ENCODE peak calls at places on chromosomes 12 and 14, in six cellular contexts. R is K562, M is GM12891, V is upper lobe of left lung, Q is HCT116, K is breast epithelium. T is an unnamed sample.

GRCh38 chr14:99511421-99512109 is 30.4 kb downstream of the CCNK start:
- DNase-seq in R (no peak), M (no peak), V (peak; percentile 18), Q (no peak), K (no peak), T (no peak)

GRCh38 chr12:114272071-114272470 is 133.9 kb downstream of the TBX5 start:
- DNase-seq in R (no peak), M (no peak), V (no peak), Q (no peak), K (no peak), T (no peak)

GRCh38 chr14:23025181-23025788 is 9.4 kb downstream of the PSMB5 start:
- DNase-seq in R (no peak), M (no peak), V (no peak), Q (no peak), K (no peak), T (no peak)

GRCh38 chr14:65054471-65055085 is 47.7 kb downstream of the MAX start:
- DNase-seq in R (no peak), M (no peak), V (peak; percentile 65), Q (no peak), K (no peak), T (peak; percentile 64)

GRCh38 chr14:24277606-24278321 is 6.4 kb upstream of the RABGGTA start:
- DNase-seq in R (no peak), M (no peak), V (peak; percentile 68), Q (no peak), K (no peak), T (peak; percentile 91)

GRCh38 chr14:58216544-58216943 is 16.6 kb downstream of the ACTR10 start:
- DNase-seq in R (no peak), M (no peak), V (no peak), Q (no peak), K (no peak), T (no peak)

GRCh38 chr14:96638041-96638855 is 136.1 kb downstream of the PAPOLA start:
- DNase-seq in R (no peak), M (no peak), V (no peak), Q (no peak), K (no peak), T (no peak)

GRCh38 chr12:89709994-89710872 is 1.6 kb upstream of the ATP2B1 start:
- DNase-seq in R (no peak), M (no peak), V (peak; percentile 52), Q (no peak), K (peak; percentile 65), T (peak; percentile 41)

GRCh38 chr12:105433804-105434203 is 103.3 kb downstream of the C12orf75 start:
- DNase-seq in R (no peak), M (no peak), V (no peak), Q (no peak), K (no peak), T (no peak)

GRCh38 chr12:28611115-28611435 is 420.8 kb downstream of the CCDC91 start:
- DNase-seq in R (no peak), M (no peak), V (no peak), Q (peak; percentile 21), K (no peak), T (no peak)

GRCh38 chr14:34110531-34110930 is 159.7 kb upstream of the EGLN3 start:
- DNase-seq in R (no peak), M (no peak), V (no peak), Q (no peak), K (no peak), T (no peak)

GRCh38 chr14:99755068-99755405 is 38.2 kb upstream of the EML1 start:
- DNase-seq in R (no peak), M (no peak), V (no peak), Q (no peak), K (no peak), T (no peak)

GRCh38 chr14:102683399-102684275 is 91.2 kb downstream of the RCOR1 start:
- DNase-seq in R (peak; percentile 50), M (no peak), V (no peak), Q (no peak), K (no peak), T (no peak)

GRCh38 chr14:101781240-101782061 is 19.9 kb downstream of the PPP2R5C start:
- DNase-seq in R (no peak), M (peak; percentile 46), V (no peak), Q (no peak), K (no peak), T (no peak)

GRCh38 chr12:71865166-71865713 is 25.7 kb downstream of the TBC1D15 start:
- DNase-seq in R (no peak), M (no peak), V (no peak), Q (no peak), K (no peak), T (no peak)

GRCh38 chr12:99043319-99043914 is 398.3 kb downstream of the APAF1 start:
- DNase-seq in R (peak; percentile 56), M (peak; percentile 16), V (peak; percentile 44), Q (peak; percentile 51), K (no peak), T (peak; percentile 32)

GRCh38 chr12:14959916-14960315 is 1.5 kb downstream of the ARHGDIB start:
- DNase-seq in R (no peak), M (no peak), V (no peak), Q (no peak), K (no peak), T (no peak)

GRCh38 chr12:6318440-6318879 is 8.0 kb downstream of the PLEKHG6 start:
- DNase-seq in R (no peak), M (no peak), V (no peak), Q (no peak), K (no peak), T (no peak)

GRCh38 chr12:6316921-6317692 is 6.6 kb downstream of the PLEKHG6 start:
- DNase-seq in R (peak; percentile 21), M (no peak), V (no peak), Q (no peak), K (no peak), T (no peak)

GRCh38 chr12:6315704-6316597 is 5.5 kb downstream of the PLEKHG6 start:
- DNase-seq in R (no peak), M (no peak), V (no peak), Q (no peak), K (no peak), T (no peak)

GRCh38 chr12:6319446-6319845 is 9.0 kb downstream of the PLEKHG6 start:
- DNase-seq in R (no peak), M (no peak), V (no peak), Q (no peak), K (no peak), T (no peak)

DNA sequence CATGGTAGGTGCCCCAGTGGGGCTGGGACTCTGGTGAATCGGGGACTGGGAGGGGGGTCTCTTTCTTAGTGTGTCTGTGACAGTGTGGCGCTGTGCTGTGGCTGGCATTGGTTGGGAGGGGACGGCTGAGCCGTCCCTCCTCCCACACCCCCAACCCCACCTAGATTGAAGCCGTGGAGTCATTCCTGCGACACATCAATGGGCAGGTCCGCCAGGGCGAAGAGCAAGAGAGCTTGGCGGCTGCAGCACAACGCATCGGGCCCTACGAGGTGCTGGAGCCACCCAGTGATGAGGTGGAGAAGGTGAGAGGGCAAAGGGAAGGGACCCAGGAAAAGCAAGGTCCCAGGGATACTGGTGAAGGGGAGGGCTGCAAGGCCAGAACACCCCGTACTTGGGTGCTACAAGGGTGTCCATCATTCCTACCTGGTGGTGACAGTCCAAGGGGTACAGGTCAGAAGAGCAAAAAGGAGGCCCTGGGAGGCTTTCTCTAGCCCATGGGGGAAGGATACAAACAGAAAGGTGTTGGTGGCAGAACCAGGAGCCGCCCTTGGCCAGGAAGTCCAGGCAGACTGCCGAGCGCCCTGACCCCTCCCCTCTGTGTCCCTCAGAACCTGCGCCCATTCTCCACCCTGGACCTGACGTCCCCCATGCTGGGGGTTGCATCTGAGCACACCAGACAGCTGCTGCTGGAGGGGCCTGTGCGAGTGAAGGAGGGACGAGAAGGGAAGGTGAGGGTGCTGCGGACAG is 7.4 kb downstream of the PLEKHG6 start:
- DNase-seq in R (no peak), M (no peak), V (no peak), Q (no peak), K (no peak), T (no peak)
- TF ChIP-seq POLR2AphosphoS5 in R (no peak), M (no peak), V (no peak), Q (no peak), K (no peak), T (no peak)

GRCh38 chr12:48882325-48882687 is 16.6 kb upstream of the RND1 start:
- DNase-seq in R (no peak), M (no peak), V (peak; percentile 71), Q (no peak), K (no peak), T (no peak)
- TF ChIP-seq POLR2AphosphoS5 in R (no peak), M (no peak), V (peak; percentile 64), Q (no peak), K (no peak), T (no peak)

GRCh38 chr12:124744659-124745467 is 118.8 kb downstream of the SCARB1 start:
- DNase-seq in R (peak; percentile 98), M (peak; percentile 66), V (peak; percentile 19), Q (peak; percentile 76), K (no peak), T (no peak)
- TF ChIP-seq POLR2AphosphoS5 in R (no peak), M (no peak), V (no peak), Q (no peak), K (no peak), T (no peak)

DNA sequence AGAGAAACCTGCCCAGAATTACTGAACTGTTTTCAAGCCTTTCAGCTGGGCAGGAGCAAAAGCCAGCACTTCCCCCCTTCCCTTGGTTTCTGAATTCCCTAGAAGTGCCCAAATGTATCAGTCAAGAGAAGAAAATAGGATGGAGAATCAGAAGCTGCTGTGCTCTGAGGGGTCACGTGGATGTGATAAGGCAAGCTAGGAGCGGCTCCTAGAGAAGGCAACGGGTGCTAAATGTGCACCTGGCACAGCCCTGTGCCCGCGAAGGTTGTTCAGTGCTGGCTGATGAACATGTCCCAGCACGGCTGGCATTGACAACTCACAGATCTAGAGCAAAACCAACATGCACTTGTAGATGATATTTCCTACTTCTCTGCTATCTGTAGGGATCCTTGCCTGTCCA is 8.3 kb downstream of the EMG1 start:
- DNase-seq in R (no peak), M (no peak), V (no peak), Q (no peak), K (no peak), T (no peak)
- TF ChIP-seq POLR2AphosphoS5 in R (no peak), M (no peak), V (no peak), Q (peak; percentile 24), K (no peak), T (peak; percentile 25)

GRCh38 chr14:35386673-35387125 is 17.9 kb downstream of the NFKBIA start:
- DNase-seq in R (no peak), M (no peak), V (no peak), Q (no peak), K (no peak), T (no peak)

GRCh38 chr14:35383569-35384385 is 20.8 kb downstream of the NFKBIA start:
- DNase-seq in R (no peak), M (no peak), V (no peak), Q (no peak), K (no peak), T (no peak)

GRCh38 chr14:35384386-35385041 is 20.0 kb downstream of the NFKBIA start:
- DNase-seq in R (no peak), M (no peak), V (no peak), Q (no peak), K (no peak), T (no peak)

GRCh38 chr14:35387209-35387608 is 17.3 kb downstream of the NFKBIA start:
- DNase-seq in R (no peak), M (no peak), V (no peak), Q (no peak), K (no peak), T (no peak)

GRCh38 chr14:35385042-35385839 is 19.3 kb downstream of the NFKBIA start:
- DNase-seq in R (peak; percentile 64), M (no peak), V (no peak), Q (no peak), K (peak; percentile 67), T (no peak)
- TF ChIP-seq POLR2AphosphoS5 in R (no peak), M (no peak), V (no peak), Q (no peak), K (peak; percentile 26), T (no peak)

GRCh38 chr14:69650948-69651369 is 39.6 kb downstream of the SUSD6 start:
- DNase-seq in R (no peak), M (no peak), V (no peak), Q (no peak), K (peak; percentile 61), T (no peak)
- TF ChIP-seq POLR2AphosphoS5 in R (no peak), M (no peak), V (no peak), Q (no peak), K (no peak), T (no peak)

T was measured in HL-60.